ENCODE peak calls at places on chromosome 19, in nine cellular contexts. D, C, W, R, U, M, L, A and E are unnamed samples. For H3K4me1, the result is how much of the 10 kb centered on the place peaks cover.

GRCh38 chr19:30420881-30421280 is 48.7 kb downstream of the ZNF536 start:
- DNase-seq in D (no peak), C (no peak), W (no peak), R (no peak), U (no peak), M (no peak), L (no peak), A (no peak), E (no peak)

GRCh38 chr19:6275170-6275744 is 4.5 kb downstream of the MLLT1 start:
- DNase-seq in D (no peak), C (no peak), W (no peak), R (no peak), U (no peak), M (no peak), L (no peak), A (no peak), E (no peak)

GRCh38 chr19:20171285-20171684 is 4.3 kb downstream of the ZNF486 start:
- DNase-seq in D (no peak), C (no peak), W (no peak), R (no peak), U (no peak), M (no peak), L (no peak), A (no peak), E (no peak)

GRCh38 chr19:19460258-19460731 is 54.8 kb downstream of the GATAD2A start:
- DNase-seq in D (no peak), C (no peak), W (no peak), R (no peak), U (no peak), M (no peak), L (no peak), A (no peak), E (no peak)

GRCh38 chr19:48506138-48506733 is 5.4 kb downstream of the LMTK3 start:
- DNase-seq in D (no peak), C (no peak), W (peak), R (no peak), U (no peak), M (peak), L (peak), A (no peak), E (no peak)

GRCh38 chr19:1513492-1514294 is 874 bp upstream of the ADAMTSL5 start:
- DNase-seq in D (no peak), C (peak), W (peak), R (no peak), U (peak), M (peak), L (no peak), A (no peak), E (peak)

GRCh38 chr19:55637534-55637933 is 3.3 kb upstream of the ZNF580 start:
- DNase-seq in D (no peak), C (no peak), W (no peak), R (no peak), U (no peak), M (no peak), L (no peak), A (no peak), E (no peak)

GRCh38 chr19:6056801-6057650 is 53.3 kb downstream of the RFX2 start:
- DNase-seq in D (no peak), C (no peak), W (peak), R (peak), U (peak), M (peak), L (peak), A (peak), E (peak)

GRCh38 chr19:11848594-11849263 is at the start of gene ZNF439:
- DNase-seq in D (peak), C (peak), W (peak), R (peak), U (peak), M (peak), L (peak), A (peak), E (peak)

GRCh38 chr19:46288896-46289588 is 7.8 kb upstream of the HIF3A start:
- DNase-seq in D (no peak), C (no peak), W (peak), R (no peak), U (no peak), M (peak), L (peak), A (no peak), E (no peak)

GRCh38 chr19:56270676-56271075 is 1.9 kb upstream of the EDDM13 start:
- DNase-seq in D (no peak), C (no peak), W (no peak), R (no peak), U (no peak), M (peak), L (peak), A (no peak), E (no peak)

GRCh38 chr19:18408053-18408476 is 10.6 kb upstream of the LRRC25 start:
- DNase-seq in D (no peak), C (no peak), W (no peak), R (no peak), U (peak), M (peak), L (no peak), A (no peak), E (peak)

GRCh38 chr19:40603071-40603718 is 2.0 kb downstream of the LTBP4 start:
- DNase-seq in D (no peak), C (no peak), W (no peak), R (no peak), U (no peak), M (peak), L (no peak), A (no peak), E (peak)

GRCh38 chr19:15926484-15926883 is 7.8 kb downstream of the CYP4F11 start:
- DNase-seq in D (no peak), C (no peak), W (no peak), R (no peak), U (no peak), M (no peak), L (no peak), A (no peak), E (no peak)

GRCh38 chr19:18895828-18896341 is at the start of gene CERS1:
- DNase-seq in D (no peak), C (no peak), W (no peak), R (no peak), U (no peak), M (no peak), L (no peak), A (no peak), E (peak)

DNA sequence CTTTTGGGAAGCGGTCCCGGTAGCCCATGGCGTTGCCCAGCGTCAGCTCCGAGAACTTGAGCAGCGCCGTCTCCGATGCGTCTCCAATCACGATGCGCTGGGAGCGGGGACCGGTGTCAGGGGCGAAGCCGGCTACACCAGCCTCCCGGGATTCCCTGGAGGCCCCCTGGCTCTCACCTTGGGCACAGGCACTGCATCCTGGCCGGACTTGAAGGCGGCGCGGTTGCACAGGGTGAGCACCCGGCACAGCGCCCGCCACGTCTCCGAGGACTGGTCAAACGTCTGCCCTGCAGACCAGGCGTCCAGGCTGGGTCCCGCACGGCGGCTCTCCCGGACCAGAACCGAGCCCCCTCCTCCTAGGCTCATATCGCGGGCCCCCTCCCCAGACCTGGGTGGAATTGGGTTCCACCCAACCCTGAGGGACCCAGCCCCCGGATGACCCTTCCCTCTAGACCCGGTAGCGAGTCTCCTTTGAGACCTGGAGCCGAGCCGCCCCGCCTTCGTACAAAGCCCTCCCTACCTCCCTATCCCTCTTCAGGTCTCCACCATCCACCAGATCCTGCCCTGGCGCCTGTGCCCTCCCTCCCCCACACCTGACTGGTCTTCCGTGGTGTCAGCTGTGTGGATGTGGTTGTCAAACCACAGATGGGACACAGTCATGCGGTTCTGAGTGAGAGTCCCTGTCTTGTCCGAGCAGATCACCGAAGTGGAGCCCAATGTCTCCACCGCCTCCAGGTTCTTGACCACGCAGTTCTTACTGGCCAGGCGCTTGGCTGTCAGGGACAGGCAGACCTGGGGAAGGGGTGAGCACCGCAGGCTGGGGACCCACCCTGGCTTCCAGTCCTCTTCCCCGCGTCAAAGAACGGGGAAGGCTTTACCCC is 4.8 kb downstream of the ATP4A start:
- DNase-seq in D (no peak), C (no peak), W (no peak), R (no peak), U (no peak), M (no peak), L (no peak), A (no peak), E (no peak)
- H3K4me3 ChIP-seq in D (peak), C (no peak), W (peak), R (peak), U (peak), M (no peak), L (peak), A (peak), E (no peak)

GRCh38 chr19:10404888-10405808 is 1.8 kb upstream of the CDC37 start:
- DNase-seq in D (no peak), C (no peak), W (no peak), R (no peak), U (no peak), M (no peak), L (no peak), A (no peak), E (no peak)
- H3K4me1 ChIP-seq in D (under half), C (half or more), W (under half), R (under half), U (under half), M (under half), L (under half), A (under half), E (under half)

GRCh38 chr19:2986951-2987491 is 9.7 kb downstream of the TLE6 start:
- DNase-seq in D (no peak), C (no peak), W (no peak), R (no peak), U (no peak), M (no peak), L (no peak), A (no peak), E (no peak)
- H3K4me3 ChIP-seq in D (no peak), C (no peak), W (no peak), R (no peak), U (no peak), M (no peak), L (no peak), A (no peak), E (no peak)

GRCh38 chr19:35348909-35349611 is 1.4 kb downstream of the FFAR1 start:
- DNase-seq in D (no peak), C (no peak), W (no peak), R (no peak), U (no peak), M (no peak), L (no peak), A (no peak), E (peak)
- H3K4me1 ChIP-seq in D (under half), C (under half), W (under half), R (under half), U (under half), M (under half), L (under half), A (under half), E (under half)

DNA sequence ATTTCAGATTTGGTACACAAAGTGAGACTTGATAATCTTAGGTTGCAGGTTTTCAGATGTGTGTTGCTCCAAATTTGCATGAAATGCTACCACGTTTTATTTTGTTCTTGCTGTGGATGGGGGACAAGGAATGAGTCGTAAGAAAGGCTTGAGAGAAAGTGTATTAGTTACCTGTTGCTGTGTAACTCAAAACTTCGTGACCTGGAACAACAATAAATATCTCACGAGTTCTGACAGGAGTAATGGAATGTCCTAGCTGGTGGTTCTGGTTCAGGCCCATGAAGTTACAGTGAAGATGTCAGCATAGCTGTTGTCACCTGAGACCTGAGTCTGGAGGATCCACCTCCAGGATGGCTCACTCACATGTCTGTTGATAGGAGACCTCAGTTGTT is 1.2 kb downstream of the ZNF8 start:
- DNase-seq in D (no peak), C (no peak), W (no peak), R (no peak), U (no peak), M (no peak), L (no peak), A (no peak), E (no peak)
- H3K4me3 ChIP-seq in D (peak), C (peak), W (peak), R (peak), U (no peak), M (peak), L (peak), A (peak), E (peak)